ENCODE peak calls at places on chromosomes 6 and 20, in six cellular contexts. R, W, T, D, G and M are unnamed samples.

GRCh38 chr6:28643017-28643740 is 117.5 kb downstream of the GPX5 start:
- DNase-seq in G (no peak), T (no peak), W (no peak), D (no peak), R (no peak), M (peak)

GRCh38 chr6:41535766-41536165 is 10.4 kb upstream of the FOXP4 start:
- DNase-seq in W (no peak), D (no peak), R (no peak), T (no peak), G (no peak), M (no peak)

GRCh38 chr6:167748458-167749379 is 78.0 kb upstream of the AFDN start:
- DNase-seq in D (no peak), T (no peak), R (no peak), G (no peak), W (no peak), M (no peak)

GRCh38 chr6:21357262-21357661 is 236.3 kb upstream of the SOX4 start:
- DNase-seq in G (no peak), T (no peak), D (no peak), R (no peak), W (no peak), M (no peak)

GRCh38 chr6:168834188-168834587 is 393.2 kb downstream of the SMOC2 start:
- DNase-seq in W (no peak), T (no peak), R (no peak), D (no peak), G (no peak), M (no peak)

GRCh38 chr20:60283281-60283680 is 325.1 kb downstream of the CDH26 start:
- DNase-seq in R (no peak), T (no peak), D (no peak), G (no peak), W (no peak), M (no peak)

GRCh38 chr6:43817192-43817591 is 47.2 kb downstream of the VEGFA start:
- DNase-seq in G (no peak), T (peak), D (peak), W (peak), R (no peak), M (no peak)

GRCh38 chr6:92906385-92906784 is 513.0 kb downstream of the EPHA7 start:
- DNase-seq in D (no peak), G (no peak), R (no peak), W (no peak), T (no peak), M (no peak)

GRCh38 chr6:97958143-97958542 is 675.1 kb upstream of the MMS22L start:
- DNase-seq in R (no peak), T (no peak), D (no peak), W (peak), G (no peak), M (no peak)

GRCh38 chr20:15913661-15914060 is 659.6 kb downstream of the KIF16B start:
- DNase-seq in T (no peak), R (no peak), G (no peak), W (no peak), D (no peak), M (no peak)

GRCh38 chr6:168126566-168127383 is 47.8 kb upstream of the FRMD1 start:
- DNase-seq in R (no peak), G (no peak), T (no peak), W (no peak), D (no peak), M (peak)

GRCh38 chr6:44737829-44738528 is 350.5 kb downstream of the CDC5L start:
- DNase-seq in T (no peak), G (no peak), D (no peak), W (no peak), R (no peak), M (no peak)

GRCh38 chr20:46022411-46023147 is 6.4 kb upstream of the SLC12A5 start:
- DNase-seq in W (peak), D (peak), T (peak), G (peak), R (peak), M (peak)

GRCh38 chr6:89204096-89204495 is 13.1 kb downstream of the GABRR1 start:
- DNase-seq in T (no peak), W (no peak), D (no peak), G (no peak), R (no peak), M (no peak)

GRCh38 chr6:7522873-7523272 is 18.6 kb upstream of the DSP start:
- DNase-seq in G (no peak), W (no peak), R (no peak), T (no peak), D (no peak), M (no peak)

GRCh38 chr6:85460154-85460950 is 10.5 kb downstream of the NT5E start:
- DNase-seq in R (no peak), W (no peak), T (no peak), G (no peak), D (no peak), M (no peak)

GRCh38 chr6:27188885-27189418 is 58.5 kb upstream of the PRSS16 start:
- DNase-seq in G (peak), W (peak), T (peak), D (peak), R (peak), M (peak)

GRCh38 chr6:38155144-38155543 is 335.6 kb downstream of the ZFAND3 start:
- DNase-seq in R (no peak), T (peak), D (no peak), G (no peak), W (no peak), M (no peak)

GRCh38 chr20:48285656-48286055 is 500.4 kb upstream of the SULF2 start:
- DNase-seq in G (no peak), T (peak), R (no peak), W (no peak), D (no peak), M (no peak)

GRCh38 chr6:33296797-33297405 is 1.8 kb downstream of the RGL2 start:
- DNase-seq in D (no peak), T (no peak), R (peak), G (no peak), W (no peak), M (no peak)

GRCh38 chr20:39885975-39886649 is 802.9 kb downstream of the MAFB start:
- DNase-seq in G (no peak), T (peak), D (peak), R (peak), W (peak), M (peak)

GRCh38 chr20:59537991-59538390 is 66.3 kb upstream of the PHACTR3 start:
- DNase-seq in G (no peak), D (no peak), R (no peak), T (no peak), W (no peak), M (no peak)

GRCh38 chr20:15033269-15033668 is 695.9 kb upstream of the FLRT3 start:
- DNase-seq in R (no peak), G (no peak), W (no peak), D (no peak), T (no peak), M (no peak)

DNA sequence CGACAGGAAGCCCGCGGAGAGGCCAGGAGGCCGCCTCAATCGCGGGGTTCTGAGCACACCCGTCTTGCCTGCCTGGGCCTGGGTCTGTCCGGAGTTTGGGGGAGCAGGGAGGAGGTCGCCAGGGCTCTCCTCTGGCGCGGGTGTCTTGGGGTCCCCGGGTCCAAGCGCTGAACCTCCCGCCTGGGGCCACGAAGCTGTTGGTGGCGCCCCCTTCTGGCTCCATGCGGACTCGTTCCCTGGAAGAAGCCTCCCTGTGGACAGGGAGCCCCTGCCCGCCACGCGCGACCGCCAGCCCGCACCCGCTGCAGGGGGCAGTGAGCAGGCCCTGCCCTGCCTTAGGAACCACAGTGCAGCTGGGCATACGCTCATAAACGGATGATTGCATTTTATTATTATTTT is 44.7 kb downstream of the MCUR1 start:
- DNase-seq in R (no peak), G (no peak), W (no peak), T (no peak), D (no peak), M (peak)
- TF ChIP-seq CTCF in R (no peak), G (no peak), W (peak), T (no peak), D (no peak), M (peak)

DNA sequence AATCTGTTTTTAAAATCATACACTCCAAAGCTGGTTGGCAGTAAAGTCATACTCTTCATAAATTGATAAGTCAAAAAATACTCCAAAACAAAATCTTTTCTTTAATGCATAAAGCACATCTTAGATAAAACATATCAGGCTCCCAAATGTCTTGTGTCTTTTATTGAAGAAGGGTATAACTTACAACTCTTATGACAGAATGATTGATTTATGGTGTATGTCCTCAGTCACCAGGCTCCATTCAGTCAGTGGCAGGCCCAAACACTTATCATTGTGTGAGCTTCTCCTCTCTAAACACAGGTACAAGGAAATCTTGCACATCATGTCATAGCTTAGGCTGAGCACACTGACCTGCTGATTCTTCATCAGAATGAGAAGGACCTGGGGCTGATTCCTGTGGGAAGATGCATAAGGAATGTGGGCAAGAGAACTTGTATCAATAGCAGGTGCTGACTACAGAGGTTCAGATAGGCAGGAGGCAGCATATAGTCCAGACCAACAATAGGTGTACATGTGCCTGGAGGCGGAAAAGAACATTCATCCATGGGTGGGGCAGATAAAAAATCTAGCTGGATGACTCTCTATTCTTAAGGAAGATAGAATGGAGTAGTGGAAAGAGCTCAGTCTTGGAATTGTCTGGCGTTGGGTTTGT is 1.9 kb downstream of the CALHM5 start:
- DNase-seq in D (no peak), G (no peak), R (no peak), T (no peak), W (no peak), M (no peak)
- H3K4me3 ChIP-seq in D (no peak), G (no peak), R (no peak), T (no peak), W (peak), M (no peak)

GRCh38 chr20:31565699-31566331 is 39.3 kb upstream of the ID1 start:
- DNase-seq in D (no peak), T (no peak), G (no peak), R (no peak), W (no peak), M (no peak)
- H3K27ac ChIP-seq in D (no peak), T (no peak), G (no peak), R (no peak), W (no peak), M (no peak)

GRCh38 chr20:63319164-63320040 is 26.4 kb downstream of the COL20A1 start:
- DNase-seq in T (no peak), W (peak), D (no peak), R (peak), G (no peak), M (no peak)
- TF ChIP-seq CTCF in T (no peak), W (no peak), D (no peak), R (no peak), G (no peak), M (no peak)

DNA sequence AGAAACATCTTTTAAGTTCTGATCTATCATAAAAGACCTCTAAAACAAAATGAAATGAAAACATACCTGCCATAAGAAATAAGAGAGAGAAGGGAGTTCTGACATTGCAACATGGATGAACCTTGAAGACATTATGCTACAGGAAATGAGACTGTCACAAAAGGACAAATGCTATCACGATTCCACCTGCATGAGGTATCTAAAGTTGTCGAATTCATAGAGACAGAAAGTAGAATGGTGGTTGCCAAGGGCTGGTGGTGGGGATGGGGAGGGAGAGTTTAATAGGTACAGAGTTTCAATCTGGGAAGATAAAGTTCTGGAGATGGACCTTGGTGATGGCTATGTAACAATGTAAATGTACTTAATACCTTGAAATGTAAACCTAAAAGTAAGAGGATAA is 3.3 kb downstream of the EZR start:
- DNase-seq in W (no peak), T (no peak), R (no peak), G (no peak), D (no peak), M (peak)
- H3K4me3 ChIP-seq in W (peak), T (no peak), R (no peak), G (peak), D (peak), M (peak)

GRCh38 chr6:152112503-152113261 is 305.2 kb downstream of the ESR1 start:
- DNase-seq in R (peak), W (peak), D (peak), G (no peak), T (peak), M (no peak)

GRCh38 chr6:152107973-152108372 is 300.5 kb downstream of the ESR1 start:
- DNase-seq in T (no peak), W (no peak), G (no peak), D (no peak), R (no peak), M (no peak)

GRCh38 chr6:152110878-152111820 is 303.7 kb downstream of the ESR1 start:
- DNase-seq in T (no peak), D (no peak), G (no peak), W (peak), R (no peak), M (no peak)
- H3K27ac ChIP-seq in T (no peak), D (no peak), G (no peak), W (peak), R (no peak), M (no peak)

GRCh38 chr6:12291083-12291784 is 1.1 kb downstream of the EDN1 start:
- DNase-seq in G (no peak), D (no peak), R (no peak), T (no peak), W (no peak), M (no peak)

GRCh38 chr6:12293234-12293930 is 3.2 kb downstream of the EDN1 start:
- DNase-seq in W (no peak), D (no peak), T (no peak), G (no peak), R (no peak), M (no peak)

GRCh38 chr6:12290490-12290820 is 294 bp downstream of the EDN1 start:
- DNase-seq in D (no peak), G (no peak), W (no peak), R (no peak), T (no peak), M (no peak)

GRCh38 chr6:12289655-12290489 is at the start of gene EDN1:
- DNase-seq in G (peak), W (peak), R (peak), D (peak), T (peak), M (peak)

DNA sequence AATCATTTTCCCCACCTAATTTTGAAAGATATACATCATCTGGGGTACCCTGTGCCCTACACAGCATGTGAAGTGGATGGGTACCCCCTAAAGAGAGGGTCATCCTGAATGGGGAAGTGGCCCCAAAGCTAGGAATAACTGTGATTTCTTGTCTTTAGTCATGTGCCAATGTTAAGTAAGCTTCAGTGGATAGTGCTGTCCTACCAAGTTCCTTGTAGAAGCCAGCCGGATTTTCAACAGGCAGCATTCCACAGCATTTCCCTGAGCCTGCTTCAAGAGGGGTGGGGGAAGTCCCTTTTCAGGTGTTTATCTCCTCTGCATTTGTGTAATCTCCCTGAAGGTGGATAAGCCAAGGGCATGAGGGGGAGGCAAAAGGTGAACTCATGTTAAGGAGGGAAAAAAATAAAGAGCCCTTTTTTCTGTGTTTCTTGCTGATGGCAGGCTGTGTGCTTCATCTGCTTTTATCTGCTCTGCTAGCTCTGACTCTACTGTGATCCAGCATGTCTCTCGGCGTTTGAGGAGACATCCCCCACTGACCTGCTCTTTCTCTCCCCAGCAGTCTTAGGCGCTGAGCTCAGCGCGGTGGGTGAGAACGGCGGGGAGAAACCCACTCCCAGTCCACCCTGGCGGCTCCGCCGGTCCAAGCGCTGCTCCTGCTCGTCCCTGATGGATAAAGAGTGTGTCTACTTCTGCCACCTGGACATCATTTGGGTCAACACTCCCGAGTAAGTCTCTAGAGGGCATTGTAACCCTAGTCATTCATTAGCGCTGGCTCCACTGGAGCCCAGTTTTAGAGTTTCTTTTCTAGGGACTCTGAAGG is 1.8 kb downstream of the EDN1 start:
- DNase-seq in T (peak), R (no peak), W (no peak), G (no peak), D (no peak), M (no peak)
- TF ChIP-seq CTCF in T (peak), R (no peak), W (no peak), G (no peak), D (no peak), M (no peak)

GRCh38 chr6:130966581-130966980 is 96.5 kb downstream of the EPB41L2 start:
- DNase-seq in G (no peak), W (no peak), R (no peak), T (no peak), D (no peak), M (no peak)

GRCh38 chr6:130967502-130968469 is 95.3 kb downstream of the EPB41L2 start:
- DNase-seq in G (no peak), R (no peak), T (no peak), D (no peak), W (no peak), M (no peak)

GRCh38 chr6:130969807-130970491 is 93.1 kb downstream of the EPB41L2 start:
- DNase-seq in T (peak), D (no peak), W (peak), G (no peak), R (peak), M (peak)

GRCh38 chr6:130970839-130971410 is 92.1 kb downstream of the EPB41L2 start:
- DNase-seq in T (no peak), D (no peak), G (no peak), W (no peak), R (no peak), M (no peak)

DNA sequence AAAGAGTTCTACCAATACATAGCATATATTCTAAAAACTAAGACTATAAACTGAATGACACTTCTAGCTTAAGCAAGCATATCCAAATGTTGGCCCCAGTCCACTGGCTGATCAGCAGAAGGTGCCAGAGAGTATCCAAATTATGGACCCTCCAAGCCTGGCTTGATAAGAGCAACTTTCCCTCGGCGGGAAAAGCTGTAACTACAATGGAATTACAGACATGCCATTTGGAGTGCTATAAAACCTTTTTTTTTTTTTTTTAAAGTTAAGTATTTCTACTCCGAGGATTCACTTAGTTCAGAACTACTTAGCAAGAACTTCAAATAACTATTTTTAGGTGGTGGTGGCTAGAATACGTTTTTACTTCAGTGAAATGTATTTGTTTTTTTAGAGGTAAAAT is 94.6 kb downstream of the EPB41L2 start:
- DNase-seq in W (no peak), T (no peak), D (no peak), G (no peak), R (no peak), M (no peak)
- H3K4me3 ChIP-seq in W (peak), T (no peak), D (no peak), G (no peak), R (no peak), M (no peak)

DNA sequence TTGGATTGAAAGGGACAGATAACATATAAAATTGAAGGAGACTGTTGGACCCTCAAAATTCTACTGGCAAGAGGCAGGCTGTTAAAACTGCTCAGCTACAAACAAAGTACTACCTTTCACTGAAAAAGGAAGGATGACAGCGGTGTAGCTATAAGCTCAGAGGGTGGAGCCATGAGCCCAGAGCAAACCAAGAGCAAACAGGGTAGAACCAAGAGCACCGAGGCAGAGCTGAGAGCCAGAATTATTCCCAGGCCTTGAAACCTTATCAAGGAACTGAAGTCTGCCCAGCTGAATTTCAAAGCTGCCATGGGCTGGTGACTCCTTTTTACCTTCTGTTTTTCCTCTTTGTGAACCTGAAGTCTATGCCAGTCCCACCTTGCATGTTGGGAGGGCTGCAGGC is 74.7 kb upstream of the SLC4A11 start:
- DNase-seq in W (no peak), T (peak), R (no peak), D (peak), G (no peak), M (peak)
- H3K27ac ChIP-seq in W (peak), T (no peak), R (no peak), D (peak), G (no peak), M (no peak)